ENCODE peak calls at places on chromosomes 12 and 14, in eight cellular contexts. Z is adipocyte, T is body of pancreas, H is heart left ventricle, E is GM23248, Y is HCT116, C is iPS DF 6.9, D is PC-3. B is an unnamed sample.
A peak's percentile ranks its signal among the peaks of the same experiment; 100 is the strongest.

GRCh38 chr14:73764881-73765280 is 50.7 kb upstream of the PNMA1 start:
- DNase-seq in Z (no peak), T (peak; percentile 86), H (peak; percentile 86), E (no peak), Y (no peak), C (no peak), D (no peak), B (peak; percentile 87)

GRCh38 chr12:1217191-1217949 is 226.3 kb downstream of the ERC1 start:
- DNase-seq in Z (peak; percentile 92), T (no peak), H (no peak), E (peak; percentile 86), Y (no peak), C (no peak), D (peak; percentile 94), B (no peak)

GRCh38 chr12:52527121-52527800 is 7.1 kb upstream of the KRT5 start:
- DNase-seq in Z (no peak), T (no peak), H (no peak), E (no peak), Y (no peak), C (no peak), D (no peak), B (no peak)

GRCh38 chr12:113439606-113440030 is 17.4 kb downstream of the SDSL start:
- DNase-seq in Z (peak; percentile 70), T (peak; percentile 64), H (no peak), E (peak; percentile 54), Y (no peak), C (no peak), D (peak; percentile 69), B (no peak)

GRCh38 chr14:98231210-98231609 is 1040.8 kb downstream of the BCL11B start:
- DNase-seq in Z (no peak), T (no peak), H (no peak), E (no peak), Y (no peak), C (no peak), D (no peak), B (no peak)

GRCh38 chr12:601976-602699 is 61.1 kb downstream of the NINJ2 start:
- DNase-seq in Z (no peak), T (no peak), H (no peak), E (no peak), Y (no peak), C (no peak), D (no peak), B (no peak)

GRCh38 chr12:84117190-84117589 is 795.4 kb downstream of the SLC6A15 start:
- DNase-seq in Z (no peak), T (no peak), H (no peak), E (no peak), Y (no peak), C (no peak), D (peak; percentile 30), B (no peak)

GRCh38 chr12:132825861-132826260 is 2.8 kb downstream of the GOLGA3 start:
- DNase-seq in Z (no peak), T (no peak), H (no peak), E (no peak), Y (no peak), C (no peak), D (no peak), B (no peak)

GRCh38 chr12:79911889-79912656 is 22.8 kb downstream of the PPP1R12A start:
- DNase-seq in Z (no peak), T (no peak), H (no peak), E (peak; percentile 42), Y (no peak), C (no peak), D (peak; percentile 35), B (no peak)

GRCh38 chr12:53998900-53999236 is 1.1 kb upstream of the HOXC9 start:
- DNase-seq in Z (no peak), T (no peak), H (no peak), E (no peak), Y (no peak), C (no peak), D (no peak), B (no peak)
- H3K27me3 ChIP-seq in Z (no peaks in the 10 kb centered on the region), T (peaks cover 6% of the 10 kb centered on the region), H (peaks cover 100% of the 10 kb centered on the region), E (peaks cover 10% of the 10 kb centered on the region), Y (no peaks in the 10 kb centered on the region), C (peaks cover 100% of the 10 kb centered on the region), D (no peaks in the 10 kb centered on the region), B (no peaks in the 10 kb centered on the region)

GRCh38 chr14:36654185-36655053 is 7.2 kb upstream of the PAX9 start:
- DNase-seq in Z (no peak), T (no peak), H (no peak), E (no peak), Y (no peak), C (no peak), D (no peak), B (no peak)
- H3K27me3 ChIP-seq in Z (peaks cover 97% of the 10 kb centered on the region), T (no peaks in the 10 kb centered on the region), H (peaks cover 100% of the 10 kb centered on the region), E (peaks cover 100% of the 10 kb centered on the region), Y (no peaks in the 10 kb centered on the region), C (peaks cover 87% of the 10 kb centered on the region), D (no peaks in the 10 kb centered on the region), B (peaks cover 43% of the 10 kb centered on the region)

GRCh38 chr14:56787530-56787929 is 22.7 kb downstream of the OTX2 start:
- DNase-seq in Z (no peak), T (no peak), H (no peak), E (no peak), Y (no peak), C (no peak), D (no peak), B (no peak)
- H3K27me3 ChIP-seq in Z (peaks cover 26% of the 10 kb centered on the region), T (no peaks in the 10 kb centered on the region), H (peaks cover 4% of the 10 kb centered on the region), E (no peaks in the 10 kb centered on the region), Y (peaks cover 21% of the 10 kb centered on the region), C (no peaks in the 10 kb centered on the region), D (peaks cover 28% of the 10 kb centered on the region), B (peaks cover 2% of the 10 kb centered on the region)

GRCh38 chr12:54024581-54024980 is 3.7 kb upstream of the HOXC6 start:
- DNase-seq in Z (no peak), T (no peak), H (no peak), E (peak; percentile 48), Y (no peak), C (no peak), D (no peak), B (no peak)
- H3K27me3 ChIP-seq in Z (no peaks in the 10 kb centered on the region), T (no peaks in the 10 kb centered on the region), H (peaks cover 77% of the 10 kb centered on the region), E (no peaks in the 10 kb centered on the region), Y (no peaks in the 10 kb centered on the region), C (peaks cover 97% of the 10 kb centered on the region), D (no peaks in the 10 kb centered on the region), B (no peaks in the 10 kb centered on the region)

GRCh38 chr14:104845033-104845666 is 19.9 kb upstream of the CEP170B start:
- DNase-seq in Z (no peak), T (no peak), H (no peak), E (no peak), Y (no peak), C (no peak), D (no peak), B (no peak)

GRCh38 chr14:104843006-104843405 is 22.1 kb upstream of the CEP170B start:
- DNase-seq in Z (no peak), T (no peak), H (no peak), E (no peak), Y (no peak), C (no peak), D (no peak), B (no peak)

GRCh38 chr14:104844306-104845032 is 20.6 kb upstream of the CEP170B start:
- DNase-seq in Z (no peak), T (no peak), H (no peak), E (peak; percentile 26), Y (no peak), C (no peak), D (peak; percentile 28), B (no peak)

GRCh38 chr14:104841730-104842129 is 23.3 kb upstream of the CEP170B start:
- DNase-seq in Z (no peak), T (no peak), H (no peak), E (no peak), Y (no peak), C (no peak), D (no peak), B (no peak)

GRCh38 chr14:104843442-104844305 is 21.4 kb upstream of the CEP170B start:
- DNase-seq in Z (peak; percentile 67), T (no peak), H (no peak), E (peak; percentile 47), Y (no peak), C (no peak), D (no peak), B (no peak)
- H3K27me3 ChIP-seq in Z (peaks cover 48% of the 10 kb centered on the region), T (no peaks in the 10 kb centered on the region), H (peaks cover 39% of the 10 kb centered on the region), E (peaks cover 29% of the 10 kb centered on the region), Y (no peaks in the 10 kb centered on the region), C (peaks cover 2% of the 10 kb centered on the region), D (peaks cover 32% of the 10 kb centered on the region), B (peaks cover 59% of the 10 kb centered on the region)

GRCh38 chr12:32273063-32273521 is 126.3 kb upstream of the FGD4 start:
- DNase-seq in Z (peak; percentile 22), T (no peak), H (no peak), E (peak; percentile 10), Y (no peak), C (no peak), D (peak; percentile 86), B (no peak)
- H3K27me3 ChIP-seq in Z (no peaks in the 10 kb centered on the region), T (no peaks in the 10 kb centered on the region), H (no peaks in the 10 kb centered on the region), E (no peaks in the 10 kb centered on the region), Y (no peaks in the 10 kb centered on the region), C (no peaks in the 10 kb centered on the region), D (no peaks in the 10 kb centered on the region), B (no peaks in the 10 kb centered on the region)

GRCh38 chr12:100365411-100365810 is 8.5 kb downstream of the SLC17A8 start:
- DNase-seq in Z (no peak), T (no peak), H (no peak), E (no peak), Y (no peak), C (no peak), D (no peak), B (no peak)
- H3K27me3 ChIP-seq in Z (peaks cover 16% of the 10 kb centered on the region), T (no peaks in the 10 kb centered on the region), H (no peaks in the 10 kb centered on the region), E (no peaks in the 10 kb centered on the region), Y (no peaks in the 10 kb centered on the region), C (no peaks in the 10 kb centered on the region), D (peaks cover 56% of the 10 kb centered on the region), B (no peaks in the 10 kb centered on the region)

DNA sequence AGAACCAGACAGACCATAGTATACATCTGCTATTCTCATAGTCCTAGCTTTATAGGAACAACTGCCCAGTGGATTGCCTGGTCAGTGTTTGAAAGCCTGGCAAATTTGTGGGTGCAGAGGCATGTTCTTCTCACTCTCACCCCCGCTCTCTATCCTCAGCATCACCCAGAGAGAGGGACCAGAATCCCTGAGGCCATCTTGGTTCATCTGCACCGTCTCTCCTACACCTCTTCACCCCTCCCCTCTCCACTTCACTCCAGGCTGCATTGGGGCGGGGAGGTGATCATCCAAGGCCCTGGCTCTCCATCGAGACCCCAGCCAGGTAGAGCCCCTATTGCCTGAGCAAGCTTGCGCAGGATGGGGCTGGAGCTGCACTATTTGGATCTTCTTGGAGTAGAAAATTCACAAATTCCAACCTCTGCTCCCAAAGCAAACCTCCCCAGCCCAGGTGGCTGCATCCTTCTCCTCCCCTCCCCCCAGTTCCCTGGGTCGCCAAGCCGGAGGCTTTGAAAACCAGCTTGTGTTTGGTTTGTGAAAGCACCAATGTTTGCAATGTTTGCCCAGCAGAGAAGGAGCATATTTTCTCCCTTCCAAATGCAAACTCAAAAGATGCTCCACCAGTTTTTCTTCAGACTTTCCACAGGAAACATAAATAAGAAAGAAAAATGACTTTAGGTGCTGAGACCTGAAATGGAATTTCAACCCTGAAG is 18.6 kb upstream of the COL2A1 start:
- DNase-seq in Z (no peak), T (no peak), H (no peak), E (no peak), Y (no peak), C (no peak), D (peak; percentile 78), B (no peak)
- H3K27me3 ChIP-seq in Z (peaks cover 68% of the 10 kb centered on the region), T (no peaks in the 10 kb centered on the region), H (no peaks in the 10 kb centered on the region), E (peaks cover 54% of the 10 kb centered on the region), Y (peaks cover 8% of the 10 kb centered on the region), C (peaks cover 80% of the 10 kb centered on the region), D (no peaks in the 10 kb centered on the region), B (no peaks in the 10 kb centered on the region)

DNA sequence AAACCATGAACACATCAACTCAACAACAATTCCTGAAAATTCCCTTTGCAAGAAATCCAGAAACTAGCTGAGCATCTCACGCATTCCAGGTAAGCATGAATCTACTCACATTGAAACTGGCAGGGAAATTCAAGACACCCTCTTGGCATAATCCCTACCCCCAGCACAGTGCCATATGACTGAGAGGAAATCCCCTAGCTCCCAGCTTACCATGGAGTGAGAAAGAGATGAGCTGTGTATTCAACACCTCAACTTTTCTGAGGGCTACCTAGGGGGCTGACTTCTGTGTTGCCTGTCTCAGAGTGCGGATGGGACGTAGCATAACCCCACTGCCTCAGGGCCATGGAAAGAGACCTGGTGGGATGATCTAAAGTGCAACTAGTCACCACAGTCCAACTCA is 37.7 kb upstream of the GPR132 start:
- DNase-seq in Z (no peak), T (no peak), H (no peak), E (no peak), Y (no peak), C (no peak), D (no peak), B (no peak)
- H3K27me3 ChIP-seq in Z (peaks cover 78% of the 10 kb centered on the region), T (no peaks in the 10 kb centered on the region), H (no peaks in the 10 kb centered on the region), E (peaks cover 67% of the 10 kb centered on the region), Y (no peaks in the 10 kb centered on the region), C (no peaks in the 10 kb centered on the region), D (peaks cover 7% of the 10 kb centered on the region), B (no peaks in the 10 kb centered on the region)